ENCODE peak calls at places on chromosomes 13 and 19, in ten cellular contexts. G is GM06990, Q is right atrium auricular region, B is uterus, E is esophagus squamous epithelium, O is endothelial cell of umbilical vein, P is GM23338, A is keratinocyte, L is Peyer's patch, N is brain microvascular endothelial cell. C is an unnamed sample.

GRCh38 chr19:3536429-3537100 is 2.4 kb upstream of the TEKTIP1 start:
- DNase-seq in B (no peak), O (no peak), N (no peak), P (no peak), G (no peak), Q (peak), A (no peak), E (no peak), L (no peak), C (no peak)

GRCh38 chr19:48668332-48668731 is 4.5 kb downstream of the NTN5 start:
- DNase-seq in N (no peak), Q (no peak), O (no peak), B (no peak), G (no peak), A (no peak), P (no peak), E (no peak), L (no peak), C (no peak)

GRCh38 chr19:53977429-53977990 is 13.9 kb upstream of the CACNG6 start:
- DNase-seq in B (peak), P (peak), Q (peak), O (peak), N (peak), A (no peak), E (no peak), L (peak), G (no peak), C (no peak)

GRCh38 chr13:36530050-36530789 is 97.9 kb downstream of the CCNA1 start:
- DNase-seq in O (peak), L (no peak), A (no peak), P (no peak), E (no peak), Q (no peak), G (no peak), B (peak), N (peak), C (no peak)

GRCh38 chr19:5937550-5937949 is 23.5 kb downstream of the CAPS start:
- DNase-seq in P (no peak), G (no peak), Q (no peak), O (no peak), L (no peak), N (no peak), E (no peak), A (no peak), B (no peak), C (no peak)

GRCh38 chr13:46831588-46832194 is 34.7 kb upstream of the ESD start:
- DNase-seq in N (peak), B (peak), G (peak), E (no peak), L (peak), A (no peak), O (peak), P (peak), Q (no peak), C (no peak)

GRCh38 chr13:64428196-64428595 is 2801.9 kb downstream of the PCDH9 start:
- DNase-seq in O (no peak), A (no peak), L (no peak), E (no peak), G (no peak), Q (no peak), P (no peak), N (no peak), B (no peak), C (no peak)

GRCh38 chr13:110466261-110466660 is 95.3 kb downstream of the RAB20 start:
- DNase-seq in Q (no peak), L (no peak), B (no peak), A (no peak), P (no peak), E (no peak), G (no peak), O (no peak), N (no peak), C (no peak)

GRCh38 chr13:31110169-31110568 is 51.5 kb downstream of the HSPH1 start:
- DNase-seq in O (no peak), G (no peak), P (no peak), L (no peak), Q (no peak), A (no peak), B (no peak), N (no peak), E (no peak), C (no peak)

GRCh38 chr13:100879255-100879654 is 204.7 kb upstream of the TMTC4 start:
- DNase-seq in O (no peak), B (no peak), Q (no peak), G (no peak), A (no peak), L (no peak), N (no peak), E (no peak), P (no peak), C (no peak)

GRCh38 chr13:29568731-29569130 is 26.8 kb downstream of the SLC7A1 start:
- DNase-seq in O (peak), G (no peak), Q (no peak), L (no peak), A (no peak), B (no peak), E (no peak), P (no peak), N (no peak), C (no peak)

GRCh38 chr19:1252818-1253513 is 4.6 kb downstream of the MIDN start:
- DNase-seq in A (no peak), O (peak), E (peak), N (peak), L (peak), Q (peak), B (peak), G (peak), P (no peak), C (peak)
- TF ChIP-seq CTCF in A (no peak), O (peak), E (no peak), N (peak), L (peak), Q (peak), B (peak), G (peak), P (no peak), C (peak)

GRCh38 chr13:41059466-41059865 is 1.8 kb upstream of the WBP4 start:
- DNase-seq in A (no peak), E (no peak), Q (no peak), P (peak), N (no peak), O (peak), L (no peak), B (no peak), G (no peak), C (no peak)

GRCh38 chr13:41060723-41061074 is 610 bp upstream of the WBP4 start:
- DNase-seq in E (peak), G (no peak), Q (peak), L (peak), P (peak), A (no peak), N (no peak), O (peak), B (peak), C (peak)

GRCh38 chr13:41059896-41060722 is 1.2 kb upstream of the WBP4 start:
- DNase-seq in L (peak), Q (peak), E (peak), P (peak), B (peak), N (peak), A (no peak), G (peak), O (peak), C (peak)

GRCh38 chr13:41061914-41062837 is 867 bp downstream of the WBP4 start:
- DNase-seq in A (no peak), N (peak), B (no peak), Q (peak), E (no peak), G (no peak), P (peak), O (peak), L (no peak), C (no peak)

DNA sequence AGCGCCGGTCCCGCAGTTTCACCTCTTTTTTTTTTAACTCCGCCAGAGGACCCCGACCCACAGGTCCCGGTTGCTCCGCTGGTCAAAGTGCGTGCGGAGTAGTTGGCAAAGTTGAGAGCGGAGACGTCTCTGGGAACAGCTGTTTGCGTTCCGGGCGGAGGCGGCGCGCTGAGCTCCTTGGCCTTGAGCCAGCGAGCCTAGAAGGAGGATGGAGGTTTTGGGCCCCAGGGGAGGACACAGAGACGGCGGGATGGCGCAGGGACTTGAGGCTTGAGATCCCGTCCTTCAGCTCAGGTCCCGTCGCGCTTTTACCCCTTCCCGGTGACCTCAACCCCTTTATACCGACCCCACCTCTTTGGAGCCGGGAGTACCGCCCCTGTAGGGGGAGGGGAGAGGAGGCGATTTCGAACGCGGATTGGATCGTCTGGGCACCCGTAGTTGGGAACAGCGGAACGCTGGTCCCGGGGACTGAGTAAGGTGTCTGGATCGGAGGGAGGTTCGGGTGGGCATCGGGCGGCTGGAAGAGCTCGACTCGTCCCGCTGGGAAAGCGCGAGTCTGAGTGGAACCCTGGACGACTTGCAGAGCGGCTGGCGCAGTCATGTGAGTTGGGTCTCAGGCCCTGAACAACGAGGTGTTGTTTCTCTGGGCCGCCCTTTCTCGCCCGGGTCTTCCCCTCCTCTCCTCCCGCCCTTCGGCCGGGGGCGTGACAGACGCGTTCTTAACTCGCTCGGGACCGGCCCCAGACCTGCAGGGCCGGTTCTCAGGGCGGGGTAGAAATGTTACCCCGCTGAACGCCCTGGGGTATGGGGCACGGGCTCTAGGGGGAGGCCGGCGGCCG is at the start of gene WBP4:
- DNase-seq in L (peak), Q (peak), G (peak), N (peak), A (peak), P (peak), O (peak), B (peak), E (peak), C (peak)
- TF ChIP-seq CTCF in L (no peak), Q (peak), G (peak), N (peak), A (peak), P (no peak), O (peak), B (peak), E (no peak), C (peak)

GRCh38 chr19:41821003-41821735 is 23.3 kb downstream of the LYPD4 start:
- DNase-seq in G (peak), N (peak), O (peak), E (no peak), P (peak), B (no peak), L (peak), A (no peak), Q (no peak), C (no peak)
- TF ChIP-seq CTCF in G (peak), N (peak), O (peak), E (peak), P (peak), B (peak), L (peak), A (peak), Q (peak), C (peak)

GRCh38 chr13:81171065-81171647 is 830.2 kb upstream of the SPRY2 start:
- DNase-seq in L (no peak), N (no peak), E (no peak), Q (no peak), O (peak), B (no peak), G (no peak), A (no peak), P (peak), C (no peak)
- TF ChIP-seq CTCF in L (peak), N (peak), E (peak), Q (peak), O (peak), B (no peak), G (peak), A (peak), P (no peak), C (peak)

DNA sequence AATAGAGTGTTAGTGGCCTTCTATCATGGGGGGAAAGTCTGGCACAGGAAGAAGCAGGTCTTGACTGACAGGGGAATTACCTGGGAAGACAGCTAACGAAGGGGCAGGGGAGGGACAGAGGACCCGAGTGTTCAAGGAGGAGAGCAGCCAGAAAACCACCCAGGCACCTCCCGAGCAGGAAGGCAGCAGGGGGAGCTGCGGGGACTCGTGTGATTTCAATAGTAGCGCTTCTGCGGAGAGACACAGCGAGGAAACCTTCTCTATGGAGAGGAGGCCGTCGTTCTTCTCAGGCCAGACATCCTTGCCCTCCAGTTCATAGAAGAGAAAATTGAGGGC is 39.9 kb upstream of the NPAS1 start:
- DNase-seq in Q (no peak), G (no peak), E (no peak), N (no peak), L (no peak), O (no peak), P (peak), B (no peak), A (no peak), C (no peak)
- TF ChIP-seq CTCF in Q (no peak), G (no peak), E (no peak), N (no peak), L (no peak), O (no peak), P (peak), B (no peak), A (no peak), C (no peak)

GRCh38 chr13:49053215-49053614 is 77.5 kb downstream of the FNDC3A start:
- DNase-seq in Q (no peak), O (no peak), A (no peak), E (no peak), L (no peak), B (no peak), P (no peak), N (no peak), G (no peak), C (no peak)
- TF ChIP-seq CTCF in Q (no peak), O (no peak), A (no peak), E (no peak), L (no peak), B (no peak), P (no peak), N (no peak), G (no peak), C (no peak)

GRCh38 chr19:46975011-46975917 is 44.4 kb upstream of the NPAS1 start:
- DNase-seq in G (no peak), L (no peak), N (no peak), E (no peak), O (no peak), A (no peak), P (no peak), Q (no peak), B (no peak), C (no peak)
- TF ChIP-seq CTCF in G (no peak), L (no peak), N (no peak), E (no peak), O (no peak), A (no peak), P (no peak), Q (no peak), B (no peak), C (no peak)

GRCh38 chr19:11203194-11204075 is 6.1 kb upstream of the KANK2 start:
- DNase-seq in Q (peak), P (peak), E (no peak), N (peak), O (peak), L (peak), A (no peak), B (peak), G (no peak), C (peak)
- TF ChIP-seq CTCF in Q (peak), P (peak), E (peak), N (peak), O (peak), L (peak), A (peak), B (peak), G (peak), C (peak)

DNA sequence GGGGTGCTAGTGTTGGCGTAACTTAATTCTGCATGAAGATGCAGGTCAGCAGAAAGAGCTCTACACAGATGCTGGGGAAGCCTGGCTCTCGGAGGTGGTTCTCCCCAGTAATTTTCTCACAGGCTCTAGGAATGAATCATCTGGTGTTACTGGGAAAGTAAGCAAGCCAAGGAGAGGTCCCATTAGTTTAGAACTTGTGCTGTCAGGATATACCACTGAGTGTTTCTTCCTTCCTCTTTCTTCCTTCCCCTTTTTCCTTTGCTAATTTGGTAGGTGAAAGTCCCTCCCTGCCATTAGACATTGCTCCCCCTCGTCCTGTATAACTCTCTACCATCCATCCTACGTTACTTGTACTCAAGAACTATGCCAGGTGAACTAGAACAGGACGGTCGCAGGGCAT is 68.3 kb downstream of the ATP8A2 start:
- DNase-seq in Q (no peak), G (no peak), B (no peak), L (no peak), P (no peak), O (no peak), A (no peak), E (no peak), N (no peak), C (no peak)
- TF ChIP-seq CTCF in Q (no peak), G (no peak), B (no peak), L (no peak), P (no peak), O (no peak), A (no peak), E (no peak), N (no peak), C (no peak)

GRCh38 chr19:34851277-34851804 is 75.4 kb upstream of the ZNF30 start:
- DNase-seq in L (no peak), B (no peak), P (peak), O (no peak), G (no peak), N (no peak), Q (no peak), E (no peak), A (no peak), C (peak)
- TF ChIP-seq CTCF in L (no peak), B (no peak), P (peak), O (no peak), G (no peak), N (no peak), Q (no peak), E (no peak), A (no peak), C (no peak)

C was measured in osteocyte.